ENCODE peak calls at places on chromosomes 6 and 20, in four cellular contexts. R is PC-9, Y is HL-60, N is progenitor cell of endocrine pancreas. C is an unnamed sample.

GRCh38 chr6:122753688-122754056 is 25.8 kb upstream of the FABP7 start:
- DNase-seq in R (peak), Y (no peak), N (no peak), C (no peak)

GRCh38 chr20:38231786-38232130 is 28.8 kb downstream of the KIAA1755 start:
- DNase-seq in R (peak), Y (peak), N (no peak), C (no peak)

GRCh38 chr6:138310294-138310693 is 67.4 kb upstream of the SMIM28 start:
- DNase-seq in R (no peak), Y (no peak), N (no peak), C (no peak)

GRCh38 chr6:35230950-35231349 is 17.2 kb downstream of the SCUBE3 start:
- DNase-seq in R (no peak), Y (no peak), N (no peak), C (no peak)

GRCh38 chr20:18839507-18840247 is 26.1 kb downstream of the SCP2D1 start:
- DNase-seq in R (no peak), Y (no peak), N (no peak), C (no peak)

GRCh38 chr6:157323924-157324276 is 581 bp upstream of the TMEM242 start:
- DNase-seq in R (peak), Y (peak), N (peak), C (peak)

GRCh38 chr20:24070679-24071078 is 82.1 kb upstream of the GGTLC1 start:
- DNase-seq in R (no peak), Y (no peak), N (no peak), C (no peak)

GRCh38 chr6:164303092-164304007 is 888.8 kb downstream of the QKI start:
- DNase-seq in R (no peak), Y (no peak), N (no peak), C (no peak)

GRCh38 chr20:38165089-38165965 is at the start of gene TGM2:
- DNase-seq in R (peak), Y (peak), N (peak), C (peak)

GRCh38 chr6:128029841-128030240 is 129.0 kb upstream of the THEMIS start:
- DNase-seq in R (no peak), Y (no peak), N (no peak), C (peak)

GRCh38 chr6:25301358-25301757 is 22.2 kb downstream of the CARMIL1 start:
- DNase-seq in R (no peak), Y (peak), N (no peak), C (no peak)

GRCh38 chr20:57399587-57400261 is 8.5 kb downstream of the RBM38 start:
- DNase-seq in R (no peak), Y (no peak), N (no peak), C (no peak)

GRCh38 chr6:64012351-64013060 is 376.9 kb downstream of the PHF3 start:
- DNase-seq in R (no peak), Y (peak), N (no peak), C (peak)

GRCh38 chr6:134564705-134565104 is 246.8 kb upstream of the SGK1 start:
- DNase-seq in R (no peak), Y (no peak), N (no peak), C (no peak)

GRCh38 chr6:157230971-157231370 is 92.3 kb downstream of the TMEM242 start:
- DNase-seq in R (no peak), Y (no peak), N (no peak), C (no peak)

GRCh38 chr20:38674178-38675133 is 49.8 kb upstream of the SLC32A1 start:
- DNase-seq in R (no peak), Y (no peak), N (peak), C (peak)

GRCh38 chr20:29408034-29408695 is 1849.3 kb upstream of the DEFB115 start:
- DNase-seq in R (no peak), Y (no peak), N (no peak), C (no peak)

GRCh38 chr20:45301824-45302251 is 4.8 kb upstream of the RBPJL start:
- DNase-seq in R (no peak), Y (no peak), N (no peak), C (no peak)

GRCh38 chr6:150627601-150628012 is 27.9 kb downstream of the PLEKHG1 start:
- DNase-seq in R (no peak), Y (no peak), N (no peak), C (no peak)

GRCh38 chr6:80003841-80004198 is 629 bp upstream of the TTK start:
- DNase-seq in R (no peak), Y (peak), N (no peak), C (peak)

GRCh38 chr6:231779-232178 is 60.5 kb upstream of the DUSP22 start:
- DNase-seq in R (no peak), Y (no peak), N (no peak), C (no peak)

GRCh38 chr20:46169245-46170171 is 51.4 kb downstream of the CD40 start:
- DNase-seq in R (no peak), Y (no peak), N (no peak), C (peak)

GRCh38 chr20:16927031-16927430 is 178.9 kb downstream of the OTOR start:
- DNase-seq in R (no peak), Y (no peak), N (no peak), C (no peak)

GRCh38 chr6:72953901-72954494 is 271.3 kb downstream of the KHDC1L start:
- DNase-seq in R (no peak), Y (no peak), N (no peak), C (no peak)

GRCh38 chr20:61514018-61514755 is 262.1 kb downstream of the CDH4 start:
- DNase-seq in R (no peak), Y (no peak), N (no peak), C (no peak)

GRCh38 chr6:93420163-93420806 is 926 bp upstream of the EPHA7 start:
- DNase-seq in R (no peak), Y (no peak), N (no peak), C (no peak)

GRCh38 chr6:116220172-116220571 is 33.7 kb downstream of the TSPYL4 start:
- DNase-seq in R (no peak), Y (no peak), N (no peak), C (no peak)

GRCh38 chr20:29876911-29877285 is 1380.6 kb upstream of the DEFB115 start:
- DNase-seq in R (no peak), Y (no peak), N (no peak), C (no peak)

GRCh38 chr6:17032595-17033591 is 69.0 kb upstream of the STMND1 start:
- DNase-seq in R (peak), Y (no peak), N (no peak), C (no peak)

GRCh38 chr6:43383021-43383667 is 13.7 kb upstream of the ZNF318 start:
- DNase-seq in R (no peak), Y (no peak), N (no peak), C (no peak)

GRCh38 chr6:43389713-43390265 is 20.3 kb upstream of the ZNF318 start:
- DNase-seq in R (no peak), Y (no peak), N (no peak), C (no peak)

GRCh38 chr6:43391448-43392031 is 22.1 kb upstream of the ZNF318 start:
- DNase-seq in R (no peak), Y (no peak), N (no peak), C (peak)

GRCh38 chr6:43386492-43386891 is 17.0 kb upstream of the ZNF318 start:
- DNase-seq in R (no peak), Y (no peak), N (no peak), C (no peak)
- TF ChIP-seq CTCF in R (peak), Y (no peak), N (peak), C (peak)

DNA sequence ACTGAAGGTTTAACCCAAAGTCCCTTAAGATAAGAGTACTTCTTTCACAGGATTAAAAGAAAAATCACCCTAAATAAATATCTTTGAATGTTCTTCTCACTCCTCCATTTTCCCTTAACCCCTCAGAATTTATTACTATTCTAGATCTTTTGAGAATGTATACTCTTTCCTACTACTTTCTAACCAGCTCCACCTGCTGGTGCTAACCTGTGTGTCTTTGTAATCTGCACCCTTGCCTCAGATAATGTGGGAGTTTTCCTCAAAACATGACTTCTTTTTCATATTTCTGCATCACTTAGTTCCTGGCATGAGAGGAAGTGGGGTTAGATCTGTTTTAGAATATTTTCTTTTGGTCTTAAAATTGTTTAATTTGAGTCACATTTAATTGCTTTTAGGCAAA is 394.2 kb downstream of the BMP2 start:
- DNase-seq in R (no peak), Y (peak), N (no peak), C (no peak)
- TF ChIP-seq CTCF in R (peak), Y (no peak), N (peak), C (peak)

DNA sequence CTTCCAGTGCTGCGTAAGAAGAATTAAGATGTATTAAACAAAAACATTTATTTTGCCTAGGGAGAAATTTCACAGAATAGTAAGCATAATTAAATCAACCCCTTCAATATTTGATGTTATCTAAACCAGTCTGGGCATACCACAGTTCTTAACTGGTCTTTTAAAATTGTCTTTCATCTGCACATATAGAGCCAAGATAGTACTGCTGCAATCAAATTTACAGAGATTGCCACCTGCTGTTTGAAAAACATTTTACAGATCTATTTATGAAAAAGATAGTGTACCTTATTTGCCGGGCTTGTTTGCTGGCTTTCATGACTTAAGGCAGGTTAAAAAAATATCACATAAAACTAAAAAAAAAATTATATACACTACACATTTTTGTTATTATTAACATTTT is 323.2 kb downstream of the ADGRB3 start:
- DNase-seq in R (no peak), Y (no peak), N (no peak), C (no peak)
- TF ChIP-seq CTCF in R (peak), Y (no peak), N (no peak), C (no peak)

GRCh38 chr6:55963301-55963700 is 87.9 kb upstream of the BMP5 start:
- DNase-seq in R (no peak), Y (no peak), N (no peak), C (no peak)
- TF ChIP-seq CTCF in R (no peak), Y (peak), N (peak), C (no peak)

GRCh38 chr6:43287717-43288679 is 10.1 kb upstream of the SLC22A7 start:
- DNase-seq in R (no peak), Y (no peak), N (no peak), C (no peak)

GRCh38 chr6:43285415-43285814 is 12.6 kb upstream of the SLC22A7 start:
- DNase-seq in R (no peak), Y (no peak), N (no peak), C (no peak)

GRCh38 chr6:43285832-43286231 is 12.2 kb upstream of the SLC22A7 start:
- DNase-seq in R (no peak), Y (no peak), N (no peak), C (no peak)

GRCh38 chr6:43286456-43286994 is 11.5 kb upstream of the SLC22A7 start:
- DNase-seq in R (no peak), Y (no peak), N (no peak), C (no peak)

DNA sequence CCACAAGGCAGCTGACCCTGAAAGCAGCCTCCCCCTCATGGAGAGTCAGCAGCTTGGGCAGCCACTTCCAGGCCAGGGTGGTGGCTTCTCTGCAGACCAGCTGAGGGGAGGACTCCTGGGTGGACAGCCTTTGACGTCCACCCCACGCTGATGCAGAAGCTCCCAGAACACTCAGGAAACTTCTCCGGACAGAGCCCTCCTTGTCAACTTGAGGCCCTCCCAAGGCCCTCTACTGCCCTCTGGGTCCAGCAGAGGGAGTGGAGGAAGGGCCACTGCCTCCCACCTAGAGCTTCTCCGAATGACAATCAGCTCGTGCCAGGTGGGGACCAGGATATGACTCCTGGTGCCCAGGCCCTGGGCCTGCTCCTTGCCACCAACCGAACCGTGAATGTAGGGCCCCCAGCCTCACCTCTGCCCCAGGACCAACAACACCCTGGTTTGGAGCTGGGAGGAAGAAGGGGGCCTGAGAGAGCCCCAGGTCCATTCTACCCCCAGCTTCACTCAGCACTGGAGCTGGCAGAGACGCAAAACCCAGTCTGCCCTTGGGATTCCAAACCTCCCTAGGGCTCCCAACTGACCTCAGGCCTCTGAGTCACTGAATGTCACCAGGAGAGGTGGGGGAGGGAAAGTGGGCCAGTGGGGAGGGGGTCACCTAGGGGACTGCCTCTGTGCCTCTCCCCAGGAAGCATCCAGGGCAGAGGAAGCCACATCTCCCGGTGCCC is 10.9 kb upstream of the SLC22A7 start:
- DNase-seq in R (no peak), Y (no peak), N (no peak), C (no peak)
- TF ChIP-seq CTCF in R (no peak), Y (no peak), N (peak), C (peak)

GRCh38 chr20:4014031-4014474 is 1.3 kb downstream of the RNF24 start:
- DNase-seq in R (peak), Y (peak), N (no peak), C (no peak)
- TF ChIP-seq CTCF in R (peak), Y (peak), N (peak), C (peak)

GRCh38 chr20:62900692-62901584 is 25.4 kb downstream of the DIDO1 start:
- DNase-seq in R (peak), Y (no peak), N (no peak), C (no peak)
- TF ChIP-seq CTCF in R (no peak), Y (no peak), N (no peak), C (no peak)

DNA sequence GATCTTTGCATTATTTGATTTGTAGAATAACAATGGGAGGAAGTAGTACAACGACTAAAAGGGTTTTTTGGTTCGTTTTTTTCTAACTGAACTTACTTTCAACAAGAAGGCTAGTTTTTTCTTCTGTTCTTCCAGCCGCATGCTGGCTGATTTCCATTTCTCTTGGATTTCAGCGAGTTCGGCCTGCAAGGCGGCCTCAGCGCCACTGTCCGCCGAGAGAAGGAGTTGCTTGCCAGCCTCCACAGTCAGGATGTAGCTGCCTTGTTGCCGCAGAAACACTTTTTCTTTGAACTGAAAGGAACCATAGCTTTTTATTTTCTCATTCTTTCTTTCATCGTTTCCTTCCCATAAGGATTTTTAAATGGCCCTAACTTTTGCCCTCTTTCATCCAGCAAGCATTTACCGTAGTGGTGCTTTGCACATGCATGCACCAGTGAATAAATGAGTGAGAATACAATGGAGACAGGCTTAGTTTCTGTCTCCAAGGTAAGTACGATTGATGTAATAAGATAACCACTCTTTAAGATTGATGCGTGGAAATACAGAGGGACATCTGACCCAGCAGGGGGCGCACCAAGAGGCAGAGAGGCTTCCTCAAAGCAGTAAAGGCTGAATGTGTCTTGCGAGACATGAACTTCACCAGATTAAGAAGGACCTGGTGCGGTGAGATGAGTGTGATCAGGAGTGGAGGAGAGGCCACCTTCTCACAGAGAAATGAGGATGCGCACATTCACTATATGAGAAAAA is 398.8 kb downstream of the ESR1 start:
- DNase-seq in R (no peak), Y (no peak), N (no peak), C (peak)
- TF ChIP-seq CTCF in R (peak), Y (peak), N (peak), C (peak)

GRCh38 chr6:54619102-54619501 is 227.5 kb upstream of the FAM83B start:
- DNase-seq in R (no peak), Y (no peak), N (no peak), C (no peak)

GRCh38 chr6:54618597-54618996 is 228.0 kb upstream of the FAM83B start:
- DNase-seq in R (no peak), Y (no peak), N (no peak), C (no peak)

GRCh38 chr6:54624216-54624615 is 222.4 kb upstream of the FAM83B start:
- DNase-seq in R (no peak), Y (no peak), N (no peak), C (no peak)

GRCh38 chr6:54624779-54625178 is 221.8 kb upstream of the FAM83B start:
- DNase-seq in R (no peak), Y (no peak), N (no peak), C (no peak)

DNA sequence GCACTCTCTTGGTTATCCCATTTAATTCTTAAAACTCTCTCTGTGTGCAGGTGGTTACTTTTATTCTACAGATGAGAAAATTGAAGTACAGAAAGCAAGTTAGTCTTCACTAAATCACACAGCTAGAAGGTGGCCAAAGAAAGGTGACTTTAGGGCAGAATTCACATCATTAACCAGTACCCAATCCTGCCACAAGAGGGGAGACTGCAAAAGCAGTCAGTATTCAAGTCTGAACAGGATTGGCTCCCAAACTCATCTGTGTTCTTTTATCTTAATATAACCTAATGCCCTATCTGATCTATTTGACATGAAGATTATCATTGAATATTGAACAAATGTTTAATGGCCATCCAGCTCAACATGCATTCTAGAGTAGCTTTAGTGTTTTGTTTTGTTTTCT is 225.3 kb upstream of the FAM83B start:
- DNase-seq in R (no peak), Y (peak), N (no peak), C (no peak)
- TF ChIP-seq CTCF in R (peak), Y (peak), N (peak), C (peak)